ENCODE peak calls at places on chromosomes 13 and 19, in seven cellular contexts. I is prostate gland, A is astrocyte of the cerebellum, G is ascending aorta, P is foreskin fibroblast, O is lung, K is brain microvascular endothelial cell. L is an unnamed sample.

GRCh38 chr19:38543807-38544568 is 73.8 kb downstream of the MAP4K1 start:
- DNase-seq in I (no peak), A (peak), G (peak), P (peak), O (peak), K (peak), L (peak)

GRCh38 chr19:51509823-51510660 is 8.4 kb upstream of the SIGLEC12 start:
- DNase-seq in I (no peak), A (no peak), G (no peak), P (no peak), O (no peak), K (no peak), L (no peak)

GRCh38 chr13:28704282-28704681 is 14.5 kb downstream of the SLC46A3 start:
- DNase-seq in I (no peak), A (no peak), G (no peak), P (no peak), O (no peak), K (no peak), L (no peak)

GRCh38 chr13:48775804-48776203 is 122.1 kb downstream of the CYSLTR2 start:
- DNase-seq in I (no peak), A (peak), G (no peak), P (peak), O (no peak), K (peak), L (peak)

GRCh38 chr19:33473644-33474305 is 47.8 kb downstream of the PEPD start:
- DNase-seq in I (no peak), A (peak), G (peak), P (peak), O (no peak), K (peak), L (peak)

GRCh38 chr13:94192576-94192975 is 286.9 kb downstream of the DCT start:
- DNase-seq in I (peak), A (no peak), G (no peak), P (no peak), O (no peak), K (peak), L (peak)

GRCh38 chr13:46109451-46109850 is 4.6 kb upstream of the CPB2 start:
- DNase-seq in I (no peak), A (no peak), G (no peak), P (no peak), O (no peak), K (no peak), L (no peak)

GRCh38 chr19:44796701-44797115 is 12.2 kb upstream of the BCAM start:
- DNase-seq in I (peak), A (no peak), G (no peak), P (no peak), O (no peak), K (no peak), L (peak)

GRCh38 chr13:50393641-50394040 is 378.4 kb downstream of the KCNRG start:
- DNase-seq in I (no peak), A (no peak), G (no peak), P (peak), O (no peak), K (peak), L (no peak)

GRCh38 chr13:113995051-113995601 is 21.2 kb upstream of the C13orf46 start:
- DNase-seq in I (no peak), A (no peak), G (no peak), P (no peak), O (no peak), K (no peak), L (no peak)

GRCh38 chr13:21060063-21060826 is 1.1 kb downstream of the LATS2 start:
- DNase-seq in I (peak), A (no peak), G (peak), P (no peak), O (no peak), K (no peak), L (peak)

GRCh38 chr19:41626877-41627276 is at the start of gene CEACAM4:
- DNase-seq in I (no peak), A (no peak), G (no peak), P (no peak), O (peak), K (no peak), L (no peak)

GRCh38 chr13:106550570-106551135 is 15.2 kb upstream of the EFNB2 start:
- DNase-seq in I (no peak), A (no peak), G (no peak), P (no peak), O (no peak), K (no peak), L (no peak)

GRCh38 chr13:38384171-38384570 is 34.5 kb downstream of the UFM1 start:
- DNase-seq in I (no peak), A (no peak), G (no peak), P (no peak), O (no peak), K (no peak), L (no peak)

GRCh38 chr13:54953786-54954185 is 1925.2 kb downstream of the OLFM4 start:
- DNase-seq in I (no peak), A (no peak), G (no peak), P (no peak), O (no peak), K (no peak), L (no peak)

GRCh38 chr19:42512743-42513304 is 15.5 kb downstream of the CEACAM1 start:
- DNase-seq in I (no peak), A (peak), G (no peak), P (no peak), O (no peak), K (no peak), L (no peak)

GRCh38 chr13:44147648-44148047 is 226.0 kb upstream of the SERP2 start:
- DNase-seq in I (no peak), A (no peak), G (no peak), P (no peak), O (no peak), K (no peak), L (no peak)

GRCh38 chr13:67299731-67300130 is 69.6 kb upstream of the PCDH9 start:
- DNase-seq in I (no peak), A (no peak), G (no peak), P (peak), O (no peak), K (peak), L (peak)

GRCh38 chr13:101242720-101243119 is 173.6 kb downstream of the NALCN start:
- DNase-seq in I (no peak), A (no peak), G (no peak), P (peak), O (no peak), K (no peak), L (peak)

GRCh38 chr19:54364775-54365257 is at the start of gene LAIR1:
- DNase-seq in I (no peak), A (no peak), G (peak), P (no peak), O (no peak), K (no peak), L (no peak)

GRCh38 chr19:6489278-6490061 is 7.9 kb upstream of the DENND1C start:
- DNase-seq in I (no peak), A (no peak), G (no peak), P (no peak), O (no peak), K (no peak), L (no peak)

GRCh38 chr19:34662919-34663318 is 14.0 kb downstream of the SCGB2B2 start:
- DNase-seq in I (no peak), A (no peak), G (no peak), P (no peak), O (no peak), K (no peak), L (peak)

GRCh38 chr19:44648536-44649370 is 5.0 kb downstream of the PVR start:
- DNase-seq in I (no peak), A (no peak), G (no peak), P (peak), O (peak), K (peak), L (peak)

GRCh38 chr13:99648266-99648665 is 147.0 kb downstream of the TM9SF2 start:
- DNase-seq in I (no peak), A (no peak), G (no peak), P (no peak), O (no peak), K (no peak), L (no peak)

GRCh38 chr13:99405966-99406365 is 95.3 kb upstream of the TM9SF2 start:
- DNase-seq in I (no peak), A (no peak), G (peak), P (no peak), O (no peak), K (no peak), L (no peak)

GRCh38 chr19:13692096-13692495 is 72.2 kb upstream of the MRI1 start:
- DNase-seq in I (no peak), A (peak), G (peak), P (peak), O (no peak), K (no peak), L (peak)

GRCh38 chr13:44718467-44718866 is 142.3 kb upstream of the TSC22D1 start:
- DNase-seq in I (no peak), A (no peak), G (no peak), P (no peak), O (no peak), K (no peak), L (no peak)

GRCh38 chr13:21342699-21343442 is 116.2 kb downstream of the ZDHHC20 start:
- DNase-seq in I (no peak), A (no peak), G (no peak), P (no peak), O (no peak), K (no peak), L (no peak)

GRCh38 chr13:68481130-68481529 is 1251.0 kb upstream of the PCDH9 start:
- DNase-seq in I (no peak), A (no peak), G (no peak), P (no peak), O (no peak), K (no peak), L (no peak)

GRCh38 chr13:49217962-49218492 is 2.1 kb upstream of the MLNR start:
- DNase-seq in I (no peak), A (no peak), G (no peak), P (no peak), O (no peak), K (no peak), L (no peak)

GRCh38 chr19:7870571-7871279 is 3.5 kb downstream of the PRR36 start:
- DNase-seq in I (no peak), A (no peak), G (no peak), P (no peak), O (peak), K (no peak), L (peak)

DNA sequence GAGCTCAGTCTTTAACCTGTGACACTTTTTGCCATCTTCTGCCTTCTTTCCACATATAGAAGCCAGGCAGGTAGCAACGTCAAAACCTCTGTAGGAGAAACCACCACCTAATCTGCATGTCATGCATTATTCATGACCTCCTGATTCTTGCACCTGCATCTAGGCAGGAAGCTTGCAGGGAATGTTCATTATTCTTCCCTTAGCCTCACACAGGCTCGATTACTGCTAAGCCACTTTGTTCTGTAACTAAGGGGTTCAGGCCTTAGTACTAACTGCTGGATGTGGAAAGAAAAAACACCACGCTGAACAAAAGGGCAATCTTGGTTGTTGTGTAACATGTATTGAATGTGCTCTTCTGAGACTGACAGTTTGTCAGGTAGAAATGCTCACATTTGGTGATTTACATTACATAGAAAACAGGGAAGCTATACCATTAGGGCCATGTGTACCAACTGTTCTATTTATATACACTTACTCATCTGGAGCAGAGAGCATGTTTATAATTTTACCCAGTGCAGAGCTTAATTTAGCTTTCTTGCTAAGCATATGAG is 366.9 kb downstream of the KLF12 start:
- DNase-seq in I (no peak), A (no peak), G (no peak), P (peak), O (no peak), K (no peak), L (no peak)
- H3K4me3 ChIP-seq in I (no peak), A (no peak), G (no peak), P (no peak), O (no peak), K (no peak), L (no peak)

DNA sequence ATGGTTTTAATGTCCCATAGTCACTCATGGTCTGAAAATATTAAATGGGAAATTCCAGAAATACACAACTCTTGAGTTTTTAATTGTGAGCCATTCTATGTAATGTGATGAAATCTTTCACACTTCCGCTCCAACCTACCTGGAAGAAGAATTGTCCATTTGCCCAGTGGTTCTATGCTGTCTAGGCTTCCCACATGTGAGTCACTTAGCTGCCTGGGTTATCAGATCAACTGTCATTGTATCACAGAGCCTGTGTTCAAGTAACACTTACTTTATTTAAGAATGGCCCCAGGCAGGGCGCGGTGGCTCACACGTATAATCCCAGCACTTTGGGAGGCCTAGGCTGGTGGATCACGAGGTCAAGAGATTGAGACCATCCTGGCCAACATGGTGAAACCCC is 1450.5 kb downstream of the EFNB2 start:
- DNase-seq in I (no peak), A (no peak), G (no peak), P (no peak), O (no peak), K (no peak), L (no peak)
- TF ChIP-seq CTCF in I (no peak), A (no peak), G (no peak), P (no peak), O (no peak), K (no peak), L (no peak)

DNA sequence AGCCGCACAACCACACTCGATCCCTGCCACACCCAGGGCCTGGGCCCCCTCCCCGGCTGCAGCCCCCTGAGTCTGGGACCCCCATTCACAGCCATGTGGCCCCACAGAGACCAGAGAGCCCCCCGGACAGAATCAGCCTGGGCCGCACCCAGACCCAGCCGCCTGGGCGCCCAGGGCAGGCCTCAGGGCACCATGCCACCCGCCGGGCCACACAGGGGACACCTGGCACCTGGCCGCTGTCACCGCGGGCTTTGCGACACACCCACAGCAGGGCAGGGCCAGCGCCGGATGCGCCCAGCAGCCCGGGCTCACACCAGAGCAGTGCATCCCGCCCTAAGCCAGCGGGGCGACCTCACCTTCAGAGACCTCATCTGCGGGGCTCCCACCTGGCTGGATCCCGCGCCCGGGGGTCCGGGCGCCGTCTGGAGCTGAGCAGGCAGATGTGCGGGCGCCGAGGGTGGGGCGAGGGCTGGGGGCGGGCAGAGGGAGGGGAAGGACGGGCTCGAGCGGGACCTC is 443 bp downstream of the TBXA2R start:
- DNase-seq in I (peak), A (no peak), G (no peak), P (no peak), O (no peak), K (no peak), L (no peak)
- H3K4me3 ChIP-seq in I (peak), A (peak), G (peak), P (peak), O (peak), K (peak), L (peak)

GRCh38 chr19:10335149-10336053 is 2.1 kb upstream of the RAVER1 start:
- DNase-seq in I (no peak), A (no peak), G (no peak), P (no peak), O (no peak), K (no peak), L (no peak)
- TF ChIP-seq CTCF in I (no peak), A (no peak), G (no peak), P (no peak), O (no peak), K (no peak), L (no peak)

GRCh38 chr19:4580021-4580901 is 20.8 kb upstream of the SEMA6B start:
- DNase-seq in I (no peak), A (no peak), G (no peak), P (no peak), O (no peak), K (no peak), L (no peak)
- H3K4me3 ChIP-seq in I (peak), A (peak), G (peak), P (no peak), O (no peak), K (no peak), L (peak)

L was measured in cardiac fibroblast.